ENCODE peak calls at places on chromosomes 11 and 22, in seven cellular contexts. O is effector memory CD8-positive, alpha-beta T cell; M is fibroblast of mammary gland; Z is smooth muscle cell of the brain vasculature; P is H7; S is cardiac muscle cell; A is stimulated activated naive B cell treated with anti-CD40 and anti-IgM and Interleukin-4, amounts not matched to agents 10 μg/mL and 1 μg/mL and 100 μg/mL, for 72 hours. N is an unnamed sample.

GRCh38 chr11:61639816-61640443 is 40.3 kb upstream of the DAGLA start:
- DNase-seq in M (peak; percentile 30), S (no peak), A (no peak), O (no peak), P (no peak), Z (no peak), N (peak; percentile 32)

GRCh38 chr11:370087-370941 is 1.0 kb downstream of the B4GALNT4 start:
- DNase-seq in A (no peak), S (peak; percentile 39), P (peak; percentile 94), M (no peak), O (no peak), Z (no peak), N (no peak)

GRCh38 chr22:39738746-39739145 is 154.8 kb downstream of the ENTHD1 start:
- DNase-seq in Z (no peak), P (no peak), S (no peak), M (peak; percentile 46), A (no peak), O (no peak), N (peak; percentile 57)

GRCh38 chr11:2912498-2912897 is 16.7 kb downstream of the PHLDA2 start:
- DNase-seq in A (no peak), O (no peak), M (peak; percentile 75), Z (peak; percentile 71), S (no peak), P (peak; percentile 92), N (peak; percentile 65)

GRCh38 chr11:128964463-128964930 is 21.8 kb upstream of the TP53AIP1 start:
- DNase-seq in P (no peak), A (no peak), Z (no peak), O (no peak), M (no peak), S (no peak), N (no peak)

GRCh38 chr11:77175869-77176539 is 48.0 kb downstream of the MYO7A start:
- DNase-seq in Z (no peak), M (no peak), P (peak; percentile 90), O (no peak), A (no peak), S (peak; percentile 31), N (no peak)

GRCh38 chr11:120170741-120171261 is 32.9 kb upstream of the TRIM29 start:
- DNase-seq in P (no peak), Z (no peak), A (no peak), S (no peak), M (no peak), O (no peak), N (no peak)

GRCh38 chr11:10490032-10490397 is 35.0 kb downstream of the AMPD3 start:
- DNase-seq in O (no peak), M (no peak), Z (no peak), P (no peak), S (no peak), A (peak; percentile 7), N (no peak)

GRCh38 chr22:21962655-21962949 is 10.0 kb upstream of the PPM1F start:
- DNase-seq in P (no peak), A (no peak), O (no peak), Z (no peak), M (no peak), S (no peak), N (no peak)

GRCh38 chr11:58788355-58789023 is 56.0 kb downstream of the GLYATL2 start:
- DNase-seq in O (peak; percentile 3), A (peak; percentile 8), P (peak; percentile 19), M (peak; percentile 77), Z (no peak), S (peak; percentile 62), N (peak; percentile 64)

GRCh38 chr11:1875093-1875785 is 16.5 kb downstream of the PRR33 start:
- DNase-seq in S (no peak), O (no peak), P (peak; percentile 64), M (peak; percentile 35), A (no peak), Z (no peak), N (no peak)

GRCh38 chr11:101180481-101180880 is 50.9 kb upstream of the PGR start:
- DNase-seq in P (no peak), A (no peak), O (no peak), Z (no peak), S (no peak), M (no peak), N (no peak)

GRCh38 chr11:61377461-61378160 is 14.8 kb upstream of the TMEM216 start:
- DNase-seq in S (no peak), Z (no peak), A (no peak), P (no peak), M (peak; percentile 77), O (no peak), N (no peak)

GRCh38 chr11:102390667-102391449 is 43.8 kb downstream of the BIRC2 start:
- DNase-seq in P (peak; percentile 66), S (peak; percentile 71), A (peak; percentile 32), O (peak; percentile 48), M (peak; percentile 66), Z (peak; percentile 32), N (peak; percentile 74)

GRCh38 chr11:123527526-123527925 is 97.5 kb downstream of the GRAMD1B start:
- DNase-seq in A (no peak), S (no peak), O (no peak), M (no peak), Z (no peak), P (no peak), N (no peak)

GRCh38 chr11:30863177-30863576 is 277.0 kb upstream of the MPPED2 start:
- DNase-seq in S (no peak), Z (no peak), A (no peak), P (no peak), O (no peak), M (no peak), N (no peak)

GRCh38 chr11:9103542-9104276 is 12.3 kb upstream of the SCUBE2 start:
- DNase-seq in A (no peak), O (no peak), P (no peak), M (no peak), S (no peak), Z (no peak), N (no peak)

GRCh38 chr22:35684270-35684700 is 33.4 kb upstream of the APOL5 start:
- DNase-seq in O (no peak), A (no peak), M (peak; percentile 66), P (peak; percentile 24), S (peak; percentile 34), Z (no peak), N (peak; percentile 76)

GRCh38 chr22:38221407-38221806 is 19.6 kb downstream of the MAFF start:
- DNase-seq in M (no peak), S (no peak), P (no peak), O (no peak), Z (no peak), A (no peak), N (no peak)

GRCh38 chr22:48477031-48477721 is 1350.5 kb downstream of the BRD1 start:
- DNase-seq in S (no peak), M (no peak), A (no peak), P (no peak), Z (no peak), O (no peak), N (no peak)